ENCODE peak calls at places on chromosomes 2 and 18, in five cellular contexts. J, F, Z, K and B are unnamed samples.

GRCh38 chr2:2740238-2740775 is 409.2 kb upstream of the MYT1L start:
- DNase-seq in J (no peak), F (no peak), Z (no peak), K (no peak), B (no peak)

GRCh38 chr18:22609642-22610041 is 191.9 kb upstream of the CTAGE1 start:
- DNase-seq in J (peak), F (peak), Z (peak), K (no peak), B (no peak)

GRCh38 chr2:3316456-3317276 is 61.0 kb downstream of the EIPR1 start:
- DNase-seq in J (peak), F (no peak), Z (no peak), K (no peak), B (no peak)

GRCh38 chr18:10365021-10365420 is 89.4 kb upstream of the APCDD1 start:
- DNase-seq in J (no peak), F (no peak), Z (no peak), K (no peak), B (no peak)

GRCh38 chr18:70135604-70136003 is 69.9 kb downstream of the RTTN start:
- DNase-seq in J (no peak), F (no peak), Z (no peak), K (no peak), B (no peak)

GRCh38 chr2:201774546-201774945 is 6.2 kb downstream of the ALS2 start:
- DNase-seq in J (no peak), F (no peak), Z (peak), K (no peak), B (no peak)

GRCh38 chr2:240952496-240953246 is 45.7 kb upstream of the SNED1 start:
- DNase-seq in J (no peak), F (peak), Z (no peak), K (no peak), B (no peak)

GRCh38 chr2:176766005-176766404 is 446.6 kb upstream of the HNRNPA3 start:
- DNase-seq in J (no peak), F (no peak), Z (no peak), K (no peak), B (no peak)

GRCh38 chr2:231367178-231367577 is 28.3 kb upstream of the B3GNT7 start:
- DNase-seq in J (no peak), F (no peak), Z (no peak), K (no peak), B (no peak)

GRCh38 chr2:11146076-11146475 is 9.2 kb upstream of the SLC66A3 start:
- DNase-seq in J (no peak), F (no peak), Z (no peak), K (no peak), B (no peak)

GRCh38 chr2:177078416-177078815 is 134.2 kb upstream of the HNRNPA3 start:
- DNase-seq in J (peak), F (peak), Z (peak), K (no peak), B (no peak)

GRCh38 chr2:212531499-212531898 is 7.1 kb downstream of the ERBB4 start:
- DNase-seq in J (no peak), F (no peak), Z (no peak), K (no peak), B (no peak)

GRCh38 chr18:73617981-73618380 is 529.7 kb downstream of the FBXO15 start:
- DNase-seq in J (no peak), F (no peak), Z (no peak), K (no peak), B (no peak)

GRCh38 chr2:19346983-19347618 is 11.3 kb downstream of the OSR1 start:
- DNase-seq in J (no peak), F (no peak), Z (no peak), K (no peak), B (no peak)

GRCh38 chr2:112493048-112493447 is 11.1 kb downstream of the TTL start:
- DNase-seq in J (peak), F (no peak), Z (peak), K (no peak), B (no peak)
- H3K27ac ChIP-seq in J (no peak), F (no peak), Z (no peak), K (no peak), B (no peak)

DNA sequence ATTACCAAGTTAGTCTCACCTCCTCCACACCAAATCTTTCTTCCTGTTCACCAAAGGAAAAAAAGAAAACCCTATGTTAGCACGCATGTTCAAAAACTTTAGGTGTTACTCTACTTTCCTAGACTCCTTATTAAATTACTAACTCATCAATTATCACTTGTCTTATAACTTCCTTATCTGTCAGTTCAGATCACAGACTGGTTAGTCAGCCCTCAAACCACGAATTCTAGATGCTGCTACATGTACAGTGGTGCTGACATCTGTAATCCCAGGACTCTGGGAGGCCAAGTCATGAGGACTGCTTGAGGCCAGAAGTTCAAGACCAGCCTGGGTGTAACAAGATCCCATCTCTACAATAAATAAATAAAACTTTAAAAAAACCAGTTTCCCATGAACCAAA is 3.5 kb downstream of the YWHAQ start:
- DNase-seq in J (no peak), F (no peak), Z (peak), K (no peak), B (no peak)
- H3K4me3 ChIP-seq in J (no peak), F (no peak), Z (no peak), K (peak), B (no peak)

DNA sequence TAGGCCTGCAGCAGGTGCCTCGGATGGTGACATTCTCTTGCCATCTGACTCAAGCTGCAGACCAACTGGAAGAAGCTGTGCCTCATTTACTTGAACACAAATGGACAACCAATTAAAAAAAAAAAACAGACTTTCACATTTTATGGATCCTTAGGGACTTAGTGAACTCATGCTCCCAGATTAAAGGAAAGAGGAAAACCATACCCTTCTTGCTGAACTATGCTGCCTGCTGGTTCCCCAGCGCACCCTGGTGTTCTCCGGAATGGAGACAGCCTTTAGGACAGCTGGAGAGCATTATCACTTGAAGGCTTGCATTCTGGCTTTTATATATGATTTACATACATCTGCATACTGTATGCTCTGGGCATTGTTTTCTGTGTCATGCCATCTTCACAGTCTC is 370.7 kb downstream of the SLC4A3 start:
- DNase-seq in J (peak), F (no peak), Z (no peak), K (no peak), B (no peak)
- TF ChIP-seq CTCF in J (peak), F (no peak), Z (no peak), K (no peak), B (no peak)

DNA sequence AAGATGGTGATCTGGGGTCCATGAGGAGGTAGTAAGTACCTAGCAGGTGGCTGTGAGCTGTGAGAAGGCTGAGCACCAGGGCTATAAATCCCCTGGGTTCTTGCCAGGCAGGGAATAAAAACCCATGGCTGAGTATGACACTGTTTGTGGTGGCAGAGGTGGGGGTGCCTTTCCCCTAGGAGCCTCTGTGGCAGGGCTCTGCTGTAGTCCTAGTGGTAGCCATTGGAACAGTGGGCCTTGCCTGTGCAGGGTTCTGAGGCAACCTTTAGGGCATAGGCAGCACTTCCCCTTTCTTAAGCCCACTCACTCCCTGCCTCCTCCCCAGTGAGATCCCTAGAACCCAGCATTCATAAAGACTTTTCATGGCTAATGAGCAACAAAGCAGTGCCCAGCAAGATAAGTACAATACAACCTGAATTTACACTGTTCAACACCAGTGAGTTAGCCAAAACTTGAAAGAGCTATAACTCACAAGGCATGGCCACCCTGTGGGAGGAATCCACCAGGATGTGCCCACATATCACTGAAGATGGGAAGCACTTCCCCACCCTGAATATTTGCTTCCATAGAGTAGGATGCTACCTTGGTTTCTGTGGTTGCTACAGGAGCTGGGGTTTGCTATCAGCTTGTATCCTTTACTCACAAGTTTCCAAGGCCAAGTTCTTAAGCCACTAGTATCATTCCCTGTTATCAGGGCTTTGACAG is 100.9 kb upstream of the NEUROD1 start:
- DNase-seq in J (no peak), F (peak), Z (no peak), K (no peak), B (no peak)
- H3K27ac ChIP-seq in J (no peak), F (peak), Z (no peak), K (peak), B (no peak)

GRCh38 chr18:37253424-37254255 is 312.0 kb downstream of the CELF4 start:
- DNase-seq in J (peak), F (peak), Z (no peak), K (no peak), B (no peak)
- H3K4me3 ChIP-seq in J (peak), F (peak), Z (no peak), K (no peak), B (peak)

GRCh38 chr2:115880558-115880957 is 1438.1 kb downstream of the DPP10 start:
- DNase-seq in J (no peak), F (no peak), Z (no peak), K (no peak), B (no peak)
- TF ChIP-seq CTCF in J (no peak), F (no peak), Z (no peak), K (no peak), B (no peak)

GRCh38 chr2:156436477-156437085 is 402 bp downstream of the GPD2 start:
- DNase-seq in J (peak), F (peak), Z (peak), K (no peak), B (peak)
- H3K27ac ChIP-seq in J (peak), F (peak), Z (peak), K (peak), B (peak)

GRCh38 chr2:47309952-47310800 is 92.8 kb upstream of the MSH2 start:
- DNase-seq in J (peak), F (peak), Z (peak), K (no peak), B (no peak)
- H3K4me3 ChIP-seq in J (no peak), F (no peak), Z (no peak), K (no peak), B (no peak)